ENCODE peak calls at places on chromosomes 5 and 9, in four cellular contexts. One of them, this sample, is unnamed.

GRCh38 chr9:6428940-6429889 is 16.2 kb downstream of the UHRF2 start:
- DNase-seq in NCI-H446: no peak
- DNase-seq in fibroblast of the conjunctiva: no peak
- DNase-seq in ACHN: no peak
- DNase-seq in this sample: no peak

GRCh38 chr9:34334337-34334824 is 5.0 kb downstream of the NUDT2 start:
- DNase-seq in fibroblast of the conjunctiva: no peak
- DNase-seq in NCI-H446: no peak
- DNase-seq in ACHN: no peak
- DNase-seq in this sample: no peak

GRCh38 chr9:134088064-134088725 is 20.4 kb upstream of the BRD3 start:
- DNase-seq in NCI-H446: no peak
- DNase-seq in ACHN: no peak
- DNase-seq in fibroblast of the conjunctiva: no peak
- DNase-seq in this sample: no peak

GRCh38 chr5:140322751-140323731 is 20.1 kb upstream of the PFDN1 start:
- DNase-seq in NCI-H446: no peak
- DNase-seq in ACHN: peak; percentile 73
- DNase-seq in fibroblast of the conjunctiva: peak; percentile 73
- DNase-seq in this sample: no peak

GRCh38 chr9:126788631-126789349 is 16.1 kb upstream of the ZBTB43 start:
- DNase-seq in NCI-H446: no peak
- DNase-seq in fibroblast of the conjunctiva: no peak
- DNase-seq in ACHN: no peak
- DNase-seq in this sample: no peak

GRCh38 chr5:179258922-179259730 is 86.1 kb downstream of the ADAMTS2 start:
- DNase-seq in fibroblast of the conjunctiva: no peak
- DNase-seq in NCI-H446: no peak
- DNase-seq in ACHN: no peak
- DNase-seq in this sample: peak; percentile 72

GRCh38 chr5:2135833-2136232 is 253.1 kb upstream of the IRX4 start:
- DNase-seq in NCI-H446: no peak
- DNase-seq in ACHN: no peak
- DNase-seq in fibroblast of the conjunctiva: no peak
- DNase-seq in this sample: no peak

GRCh38 chr5:39169081-39169480 is 50.3 kb downstream of the FYB1 start:
- DNase-seq in NCI-H446: no peak
- DNase-seq in fibroblast of the conjunctiva: peak; percentile 13
- DNase-seq in ACHN: no peak
- DNase-seq in this sample: peak; percentile 27

GRCh38 chr5:56763711-56764466 is 51.5 kb upstream of the MAP3K1 start:
- DNase-seq in ACHN: no peak
- DNase-seq in fibroblast of the conjunctiva: peak; percentile 0
- DNase-seq in NCI-H446: no peak
- DNase-seq in this sample: no peak

GRCh38 chr9:96241391-96241809 is 60.6 kb downstream of the HSD17B3 start:
- DNase-seq in ACHN: no peak
- DNase-seq in NCI-H446: no peak
- DNase-seq in fibroblast of the conjunctiva: no peak
- DNase-seq in this sample: no peak

GRCh38 chr5:156942064-156942463 is 21.0 kb downstream of the TIMD4 start:
- DNase-seq in ACHN: no peak
- DNase-seq in NCI-H446: no peak
- DNase-seq in fibroblast of the conjunctiva: no peak
- DNase-seq in this sample: no peak

GRCh38 chr9:128361981-128362646 is 9.1 kb upstream of the URM1 start:
- DNase-seq in NCI-H446: peak; percentile 24
- DNase-seq in ACHN: peak; percentile 79
- DNase-seq in fibroblast of the conjunctiva: peak; percentile 73
- DNase-seq in this sample: peak; percentile 59

GRCh38 chr9:123335227-123335985 is 20.6 kb upstream of the CRB2 start:
- DNase-seq in NCI-H446: no peak
- DNase-seq in fibroblast of the conjunctiva: no peak
- DNase-seq in ACHN: peak; percentile 55
- DNase-seq in this sample: peak; percentile 28

GRCh38 chr5:110094559-110094958 is 404.8 kb downstream of the MAN2A1 start:
- DNase-seq in fibroblast of the conjunctiva: no peak
- DNase-seq in NCI-H446: no peak
- DNase-seq in ACHN: no peak
- DNase-seq in this sample: no peak

GRCh38 chr9:18568969-18569368 is 95.0 kb downstream of the ADAMTSL1 start:
- DNase-seq in fibroblast of the conjunctiva: no peak
- DNase-seq in ACHN: no peak
- DNase-seq in NCI-H446: no peak
- DNase-seq in this sample: no peak

This sample was measured in AG09319.